ENCODE peak calls at places on chromosomes 13 and 19, in five cellular contexts. One of them, this sample, is unnamed.

GRCh38 chr13:106529415-106530208 is 5.8 kb downstream of the EFNB2 start:
- DNase-seq in H54: no peak
- DNase-seq in activated CD4-positive, CD25-positive, alpha-beta regulatory T cell: no peak
- DNase-seq in HS-27A: no peak
- DNase-seq in posterior cingulate gyrus: no peak
- DNase-seq in this sample: no peak

GRCh38 chr19:48596679-48597465 is 9.7 kb upstream of the SPACA4 start:
- DNase-seq in H54: no peak
- DNase-seq in activated CD4-positive, CD25-positive, alpha-beta regulatory T cell: peak; percentile 24
- DNase-seq in HS-27A: no peak
- DNase-seq in posterior cingulate gyrus: no peak
- DNase-seq in this sample: no peak

GRCh38 chr13:79541426-79542049 is 60.6 kb downstream of the NDFIP2 start:
- DNase-seq in H54: no peak
- DNase-seq in activated CD4-positive, CD25-positive, alpha-beta regulatory T cell: no peak
- DNase-seq in HS-27A: peak; percentile 36
- DNase-seq in posterior cingulate gyrus: no peak
- DNase-seq in this sample: no peak

GRCh38 chr13:32586022-32586900 is at the start of gene PDS5B:
- DNase-seq in H54: peak; percentile 77
- DNase-seq in activated CD4-positive, CD25-positive, alpha-beta regulatory T cell: peak; percentile 94
- DNase-seq in HS-27A: peak; percentile 41
- DNase-seq in posterior cingulate gyrus: peak; percentile 91
- DNase-seq in this sample: peak; percentile 51

GRCh38 chr19:6590458-6591319 is at the start of gene CD70:
- DNase-seq in H54: peak; percentile 65
- DNase-seq in activated CD4-positive, CD25-positive, alpha-beta regulatory T cell: no peak
- DNase-seq in HS-27A: no peak
- DNase-seq in posterior cingulate gyrus: no peak
- DNase-seq in this sample: no peak

GRCh38 chr19:32976223-32976805 is 4.3 kb downstream of the FAAP24 start:
- DNase-seq in H54: peak; percentile 61
- DNase-seq in activated CD4-positive, CD25-positive, alpha-beta regulatory T cell: peak; percentile 37
- DNase-seq in HS-27A: peak; percentile 64
- DNase-seq in posterior cingulate gyrus: peak; percentile 48
- DNase-seq in this sample: no peak

GRCh38 chr19:33754361-33754760 is 42.3 kb upstream of the KCTD15 start:
- DNase-seq in H54: no peak
- DNase-seq in activated CD4-positive, CD25-positive, alpha-beta regulatory T cell: no peak
- DNase-seq in HS-27A: no peak
- DNase-seq in posterior cingulate gyrus: no peak
- DNase-seq in this sample: no peak

GRCh38 chr13:46663644-46664043 is 110.7 kb downstream of the LRCH1 start:
- DNase-seq in H54: no peak
- DNase-seq in activated CD4-positive, CD25-positive, alpha-beta regulatory T cell: no peak
- DNase-seq in HS-27A: no peak
- DNase-seq in posterior cingulate gyrus: no peak
- DNase-seq in this sample: no peak

GRCh38 chr13:111666377-111666776 is 345.9 kb downstream of the TEX29 start:
- DNase-seq in H54: no peak
- DNase-seq in activated CD4-positive, CD25-positive, alpha-beta regulatory T cell: no peak
- DNase-seq in HS-27A: no peak
- DNase-seq in posterior cingulate gyrus: no peak
- DNase-seq in this sample: no peak

GRCh38 chr13:61770697-61771096 is 355.0 kb upstream of the PCDH20 start:
- DNase-seq in H54: no peak
- DNase-seq in activated CD4-positive, CD25-positive, alpha-beta regulatory T cell: no peak
- DNase-seq in HS-27A: no peak
- DNase-seq in posterior cingulate gyrus: no peak
- DNase-seq in this sample: no peak

GRCh38 chr19:20423381-20424207 is 142.0 kb downstream of the ZNF737 start:
- DNase-seq in H54: no peak
- DNase-seq in activated CD4-positive, CD25-positive, alpha-beta regulatory T cell: no peak
- DNase-seq in HS-27A: no peak
- DNase-seq in posterior cingulate gyrus: peak; percentile 36
- DNase-seq in this sample: no peak

GRCh38 chr19:44653977-44654784 is 10.5 kb downstream of the PVR start:
- DNase-seq in H54: peak; percentile 24
- DNase-seq in activated CD4-positive, CD25-positive, alpha-beta regulatory T cell: peak; percentile 34
- DNase-seq in HS-27A: no peak
- DNase-seq in posterior cingulate gyrus: no peak
- DNase-seq in this sample: no peak

GRCh38 chr13:84925443-84925842 is 873.8 kb downstream of the SLITRK6 start:
- DNase-seq in H54: peak; percentile 19
- DNase-seq in activated CD4-positive, CD25-positive, alpha-beta regulatory T cell: no peak
- DNase-seq in HS-27A: no peak
- DNase-seq in posterior cingulate gyrus: no peak
- DNase-seq in this sample: no peak

GRCh38 chr19:35479278-35479677 is 11.0 kb downstream of the KRTDAP start:
- DNase-seq in H54: no peak
- DNase-seq in activated CD4-positive, CD25-positive, alpha-beta regulatory T cell: no peak
- DNase-seq in HS-27A: no peak
- DNase-seq in posterior cingulate gyrus: no peak
- DNase-seq in this sample: no peak

GRCh38 chr19:13526552-13526951 is 20.3 kb upstream of the CACNA1A start:
- DNase-seq in H54: peak; percentile 30
- DNase-seq in activated CD4-positive, CD25-positive, alpha-beta regulatory T cell: no peak
- DNase-seq in HS-27A: no peak
- DNase-seq in posterior cingulate gyrus: no peak
- DNase-seq in this sample: no peak

GRCh38 chr13:107124730-107125129 is 556.8 kb upstream of the ARGLU1 start:
- DNase-seq in H54: no peak
- DNase-seq in activated CD4-positive, CD25-positive, alpha-beta regulatory T cell: no peak
- DNase-seq in HS-27A: no peak
- DNase-seq in posterior cingulate gyrus: no peak
- DNase-seq in this sample: no peak

GRCh38 chr13:99272481-99272880 is 14.3 kb upstream of the GPR18 start:
- DNase-seq in H54: no peak
- DNase-seq in activated CD4-positive, CD25-positive, alpha-beta regulatory T cell: no peak
- DNase-seq in HS-27A: no peak
- DNase-seq in posterior cingulate gyrus: no peak
- DNase-seq in this sample: no peak

GRCh38 chr19:40768936-40769335 is 6.4 kb upstream of the MIA start:
- DNase-seq in H54: no peak
- DNase-seq in activated CD4-positive, CD25-positive, alpha-beta regulatory T cell: no peak
- DNase-seq in HS-27A: no peak
- DNase-seq in posterior cingulate gyrus: no peak
- DNase-seq in this sample: no peak

GRCh38 chr19:11506101-11506555 is 489 bp upstream of the ZNF653 start:
- DNase-seq in H54: no peak
- DNase-seq in activated CD4-positive, CD25-positive, alpha-beta regulatory T cell: no peak
- DNase-seq in HS-27A: no peak
- DNase-seq in posterior cingulate gyrus: peak; percentile 38
- DNase-seq in this sample: no peak

GRCh38 chr19:18590273-18591272 is 2.0 kb downstream of the REX1BD start:
- DNase-seq in H54: no peak
- DNase-seq in activated CD4-positive, CD25-positive, alpha-beta regulatory T cell: no peak
- DNase-seq in HS-27A: no peak
- DNase-seq in posterior cingulate gyrus: peak; percentile 92
- DNase-seq in this sample: no peak

This sample was measured in AG04449.